ENCODE peak calls at places on chromosomes 6 and 20, in seven cellular contexts. S, I, X, M, Q, D and Y are unnamed samples.

GRCh38 chr6:5832621-5833107 is 174.1 kb downstream of the NRN1 start:
- DNase-seq in S (no peak), I (no peak), Q (no peak), M (no peak), D (no peak), X (no peak), Y (no peak)

GRCh38 chr6:101539510-101540245 is 146.2 kb downstream of the GRIK2 start:
- DNase-seq in X (no peak), S (peak; percentile 59), Q (peak; percentile 32), D (no peak), I (no peak), M (no peak), Y (no peak)

GRCh38 chr20:10474606-10475184 is 39.6 kb downstream of the SLX4IP start:
- DNase-seq in M (no peak), D (no peak), I (no peak), X (no peak), Q (no peak), S (peak; percentile 44), Y (no peak)

GRCh38 chr20:63626424-63627128 is at the start of gene GMEB2:
- DNase-seq in D (peak; percentile 87), I (no peak), Q (no peak), X (peak; percentile 65), M (peak; percentile 91), S (peak; percentile 61), Y (peak; percentile 61)

GRCh38 chr6:41531591-41532582 is 14.3 kb upstream of the FOXP4 start:
- DNase-seq in D (no peak), M (no peak), S (peak; percentile 89), X (peak; percentile 46), Q (no peak), I (no peak), Y (no peak)

GRCh38 chr6:100553243-100553642 is 88.5 kb upstream of the SIM1 start:
- DNase-seq in S (no peak), X (no peak), I (no peak), M (no peak), Q (no peak), D (no peak), Y (no peak)

GRCh38 chr6:53359843-53360834 is 11.4 kb upstream of the ELOVL5 start:
- DNase-seq in M (no peak), I (no peak), D (no peak), S (peak; percentile 54), X (no peak), Q (no peak), Y (no peak)

GRCh38 chr20:24097051-24097450 is 108.5 kb upstream of the GGTLC1 start:
- DNase-seq in S (no peak), Q (no peak), M (no peak), I (no peak), D (no peak), X (no peak), Y (no peak)

GRCh38 chr6:16676978-16677377 is 84.3 kb downstream of the ATXN1 start:
- DNase-seq in X (no peak), D (no peak), M (no peak), Q (no peak), S (peak; percentile 79), I (no peak), Y (no peak)

GRCh38 chr6:71420693-71421328 is 132.2 kb downstream of the OGFRL1 start:
- DNase-seq in I (peak; percentile 4), X (no peak), S (peak; percentile 94), M (peak; percentile 98), D (peak; percentile 97), Q (peak; percentile 95), Y (peak; percentile 85)
- H3K4me3 ChIP-seq in I (peak overlapping the region; percentile 62), X (no peak overlapping the region), S (peak overlapping the region; percentile 70), M (peak overlapping the region; percentile 91), D (peak overlapping the region; percentile 75), Q (peak overlapping the region; percentile 99), Y (peak overlapping the region; percentile 57)

GRCh38 chr6:14455442-14455841 is 337.9 kb downstream of the CD83 start:
- DNase-seq in X (no peak), I (no peak), D (no peak), M (no peak), S (no peak), Q (no peak), Y (no peak)

GRCh38 chr6:14452567-14453527 is 335.3 kb downstream of the CD83 start:
- DNase-seq in X (peak; percentile 28), M (no peak), I (no peak), Q (no peak), S (no peak), D (no peak), Y (no peak)

GRCh38 chr6:14454467-14454763 is 336.8 kb downstream of the CD83 start:
- DNase-seq in X (peak; percentile 46), D (no peak), I (no peak), Q (no peak), S (no peak), M (no peak), Y (peak; percentile 74)

GRCh38 chr6:14451594-14452374 is 334.2 kb downstream of the CD83 start:
- DNase-seq in M (no peak), D (no peak), Q (no peak), I (no peak), S (no peak), X (no peak), Y (no peak)

DNA sequence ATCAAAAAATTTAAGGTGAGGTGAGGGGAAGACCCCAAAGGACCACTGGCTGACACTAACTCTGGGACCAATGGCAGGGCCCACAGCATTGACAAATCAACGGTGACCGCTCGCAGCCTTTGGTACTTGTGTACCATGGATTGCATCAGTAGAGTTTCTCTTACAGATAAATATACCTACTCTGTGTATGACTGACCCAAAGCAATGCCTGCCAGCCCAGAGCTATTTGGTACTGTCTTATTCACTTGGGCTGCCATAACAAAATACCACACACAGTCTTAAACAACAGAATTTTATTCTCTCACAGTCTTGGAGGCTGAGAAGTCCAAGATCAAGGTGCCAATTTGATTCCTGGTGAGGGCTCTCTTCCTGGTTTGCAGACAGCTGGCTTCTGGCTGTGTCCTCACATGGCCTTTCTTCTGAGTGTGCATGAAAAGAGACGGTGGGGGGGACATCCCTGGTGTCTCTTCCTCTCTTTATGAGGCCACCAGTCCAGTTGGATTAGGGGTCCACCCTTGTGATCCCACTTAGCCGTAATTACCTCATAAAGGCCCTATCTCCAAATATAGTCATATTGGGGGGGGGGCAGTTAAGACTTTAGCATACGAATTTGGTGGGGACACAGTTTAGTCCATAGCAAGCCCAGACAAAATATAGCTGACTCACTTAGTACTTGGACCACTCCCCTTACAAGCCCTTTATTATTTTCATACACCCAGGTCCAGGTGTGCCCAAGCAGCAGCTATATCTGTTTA is 336.3 kb downstream of the CD83 start:
- DNase-seq in Q (no peak), S (no peak), I (no peak), X (no peak), D (no peak), M (no peak), Y (no peak)
- H3K4me3 ChIP-seq in Q (no peak overlapping the region), S (no peak overlapping the region), I (no peak overlapping the region), X (peak overlapping the region; percentile 13), D (no peak overlapping the region), M (no peak overlapping the region), Y (no peak overlapping the region)

DNA sequence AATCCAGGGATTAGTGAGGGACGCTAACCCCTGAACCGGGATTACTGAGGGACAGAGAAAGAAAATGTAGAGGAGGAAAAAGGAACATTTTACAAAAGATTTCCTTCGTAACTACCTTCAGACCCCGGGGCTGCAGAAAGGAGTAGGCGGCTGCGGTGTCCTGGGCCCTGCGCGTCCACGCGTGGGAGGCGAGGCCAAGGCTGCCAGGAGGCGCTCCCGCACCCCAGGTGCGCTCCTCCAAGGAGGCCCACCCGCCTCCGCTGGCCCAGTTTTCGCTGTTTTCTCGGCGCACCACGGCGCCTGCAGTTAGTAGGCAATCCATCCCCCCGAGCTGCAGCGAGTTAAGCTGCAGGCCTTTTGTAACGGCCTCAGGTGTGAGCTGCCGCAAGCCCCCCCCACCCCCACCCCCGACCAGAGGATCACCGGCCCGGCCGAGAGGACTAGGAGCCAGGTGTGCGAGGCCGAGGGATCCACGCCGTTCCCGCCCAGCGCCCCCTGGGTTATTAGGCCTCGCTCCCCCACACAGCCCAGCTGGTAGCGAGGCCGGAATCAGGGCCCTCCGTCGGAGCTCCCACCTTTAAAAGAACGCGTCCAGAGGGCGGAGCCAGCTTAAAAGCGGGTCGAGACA is 380.3 kb upstream of the ARID1B start:
- DNase-seq in Q (no peak), S (no peak), X (peak; percentile 14), D (peak; percentile 35), I (no peak), M (no peak), Y (no peak)
- H3K4me3 ChIP-seq in Q (no peak overlapping the region), S (no peak overlapping the region), X (peak overlapping the region; percentile 37), D (no peak overlapping the region), I (no peak overlapping the region), M (no peak overlapping the region), Y (no peak overlapping the region)

GRCh38 chr6:30781362-30781696 is 37.0 kb upstream of the IER3 start:
- DNase-seq in X (no peak), Q (no peak), D (no peak), I (no peak), S (no peak), M (no peak), Y (no peak)
- H3K4me3 ChIP-seq in X (no peak overlapping the region), Q (no peak overlapping the region), D (peak overlapping the region; percentile 2), I (no peak overlapping the region), S (no peak overlapping the region), M (no peak overlapping the region), Y (no peak overlapping the region)

DNA sequence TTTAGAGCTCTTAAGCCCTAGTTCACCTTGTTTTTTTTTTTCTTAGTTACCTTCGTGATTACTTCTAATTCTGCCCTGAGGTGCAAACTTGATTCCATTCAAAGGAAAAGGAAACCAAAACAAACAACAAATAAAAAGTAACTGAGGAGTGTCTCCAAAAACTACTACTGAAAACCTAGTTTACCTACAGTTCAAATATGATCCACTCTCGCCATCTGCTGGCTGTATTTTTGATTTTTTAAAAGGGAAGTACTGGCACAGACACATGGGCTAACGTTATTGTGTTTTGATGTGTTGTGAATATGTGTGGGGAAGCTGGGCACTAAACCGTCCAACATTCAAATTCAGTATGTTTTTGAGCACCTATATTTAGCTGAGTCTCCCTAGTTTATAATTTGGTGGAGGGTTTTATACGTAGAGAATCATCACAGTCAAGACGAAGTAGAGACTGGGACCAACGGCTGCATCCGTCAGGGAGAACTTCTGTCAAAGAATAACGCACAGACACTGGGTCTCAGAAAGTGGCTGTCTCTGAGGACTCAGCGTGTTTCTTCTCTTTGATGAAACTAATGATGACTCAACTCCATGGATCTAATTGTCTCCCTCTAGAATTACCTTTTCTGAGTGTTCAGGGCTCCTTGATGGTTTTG is 373.5 kb upstream of the BTBD3 start:
- DNase-seq in Q (peak; percentile 79), M (no peak), I (no peak), D (no peak), S (peak; percentile 68), X (no peak), Y (peak; percentile 57)
- H3K4me3 ChIP-seq in Q (peak overlapping the region; percentile 31), M (no peak overlapping the region), I (no peak overlapping the region), D (no peak overlapping the region), S (no peak overlapping the region), X (no peak overlapping the region), Y (no peak overlapping the region)